ENCODE peak calls at places on chromosomes 13 and 19, in four cellular contexts. Q is PC-3, N is GM20000, Y is MCF 10A. S is an unnamed sample.

GRCh38 chr19:43624933-43625332 is 5.5 kb upstream of the ZNF428 start:
- DNase-seq in Y (peak), N (peak), Q (no peak), S (peak)

GRCh38 chr13:98429977-98430785 is 146.7 kb downstream of the STK24 start:
- DNase-seq in Q (no peak), N (no peak), Y (no peak), S (no peak)

GRCh38 chr13:52026246-52026626 is 1.7 kb downstream of the UTP14C start:
- DNase-seq in Y (no peak), Q (no peak), N (no peak), S (no peak)

GRCh38 chr13:100660761-100661160 is 13.8 kb downstream of the TMTC4 start:
- DNase-seq in N (no peak), Q (no peak), Y (no peak), S (no peak)

GRCh38 chr19:40774916-40775631 is at the start of gene MIA:
- DNase-seq in N (no peak), Q (no peak), Y (no peak), S (no peak)

GRCh38 chr13:41905600-41906254 is 55.2 kb downstream of the VWA8 start:
- DNase-seq in Y (peak), N (peak), Q (peak), S (no peak)

GRCh38 chr13:106656214-106656613 is 88.3 kb upstream of the ARGLU1 start:
- DNase-seq in Q (no peak), N (no peak), Y (no peak), S (no peak)

GRCh38 chr19:35164418-35164817 is 9.9 kb downstream of the FXYD5 start:
- DNase-seq in N (no peak), Y (no peak), Q (no peak), S (no peak)

GRCh38 chr13:44238011-44238421 is 135.6 kb upstream of the SERP2 start:
- DNase-seq in N (no peak), Q (no peak), Y (no peak), S (no peak)

GRCh38 chr13:44197791-44198770 is 175.5 kb upstream of the SERP2 start:
- DNase-seq in Y (no peak), Q (peak), N (peak), S (no peak)

GRCh38 chr13:28652002-28652401 is 6.9 kb upstream of the POMP start:
- DNase-seq in N (no peak), Q (no peak), Y (no peak), S (no peak)

GRCh38 chr13:30395192-30396158 is 26.8 kb upstream of the UBE2L5 start:
- DNase-seq in N (peak), Q (peak), Y (peak), S (peak)

GRCh38 chr19:19386373-19386869 is 19.1 kb upstream of the GATAD2A start:
- DNase-seq in Y (no peak), N (no peak), Q (no peak), S (peak)

GRCh38 chr19:33819496-33819874 is 22.8 kb downstream of the KCTD15 start:
- DNase-seq in Y (no peak), N (peak), Q (no peak), S (no peak)

GRCh38 chr13:113152894-113153809 is 5.3 kb upstream of the PROZ start:
- DNase-seq in Y (no peak), Q (peak), N (peak), S (peak)

GRCh38 chr13:59038824-59039223 is 1124.9 kb downstream of the DIAPH3 start:
- DNase-seq in Y (peak), Q (peak), N (no peak), S (no peak)

GRCh38 chr19:9431475-9431874 is 3.9 kb downstream of the ZNF266 start:
- DNase-seq in Y (peak), Q (peak), N (no peak), S (peak)

GRCh38 chr19:7681336-7682174 is 922 bp downstream of the TRAPPC5 start:
- DNase-seq in Q (peak), N (peak), Y (peak), S (peak)

GRCh38 chr13:82713681-82714405 is 1168.4 kb downstream of the SLITRK1 start:
- DNase-seq in N (no peak), Y (no peak), Q (peak), S (no peak)

GRCh38 chr19:7250951-7251350 is 43.3 kb downstream of the INSR start:
- DNase-seq in Q (no peak), N (no peak), Y (no peak), S (no peak)

GRCh38 chr13:64414381-64414780 is 2815.8 kb downstream of the PCDH9 start:
- DNase-seq in Y (no peak), Q (no peak), N (no peak), S (no peak)

GRCh38 chr13:45575146-45575829 is 40.3 kb downstream of the ERICH6B start:
- DNase-seq in N (no peak), Y (peak), Q (peak), S (no peak)

GRCh38 chr13:44903596-44903995 is 85.7 kb downstream of the NUFIP1 start:
- DNase-seq in Y (no peak), N (no peak), Q (no peak), S (no peak)

GRCh38 chr19:40690699-40691420 is 409 bp upstream of the NUMBL start:
- DNase-seq in N (peak), Q (peak), Y (peak), S (peak)

GRCh38 chr13:102530751-102531150 is 66.0 kb upstream of the TPP2 start:
- DNase-seq in Y (no peak), N (no peak), Q (no peak), S (no peak)

GRCh38 chr13:45385912-45386311 is 32.3 kb downstream of the SLC25A30 start:
- DNase-seq in Q (no peak), Y (no peak), N (no peak), S (no peak)

GRCh38 chr19:53898680-53899341 is 10.3 kb upstream of the CACNG7 start:
- DNase-seq in N (no peak), Q (no peak), Y (no peak), S (no peak)

GRCh38 chr13:35512271-35512920 is 35.9 kb upstream of the MAB21L1 start:
- DNase-seq in N (no peak), Q (peak), Y (peak), S (no peak)

GRCh38 chr13:36887758-36888521 is 32.1 kb downstream of the SMAD9 start:
- DNase-seq in Y (no peak), Q (no peak), N (no peak), S (no peak)

GRCh38 chr13:50124536-50125305 is 109.5 kb downstream of the KCNRG start:
- DNase-seq in Y (peak), Q (peak), N (peak), S (peak)

GRCh38 chr13:99275093-99275469 is 16.9 kb upstream of the GPR18 start:
- DNase-seq in Q (peak), N (no peak), Y (peak), S (no peak)

GRCh38 chr13:99257291-99257690 is 888 bp downstream of the GPR18 start:
- DNase-seq in Q (no peak), N (no peak), Y (no peak), S (no peak)

GRCh38 chr13:79662882-79663281 is 181.9 kb downstream of the NDFIP2 start:
- DNase-seq in Q (peak), N (no peak), Y (no peak), S (no peak)

GRCh38 chr19:41872384-41872774 is 4.7 kb upstream of the CD79A start:
- DNase-seq in N (no peak), Y (peak), Q (no peak), S (no peak)

GRCh38 chr19:8655340-8655709 is 24.9 kb downstream of the NFILZ start:
- DNase-seq in N (no peak), Y (no peak), Q (no peak), S (no peak)

GRCh38 chr19:342801-343421 is 1.7 kb downstream of the MIER2 start:
- DNase-seq in N (no peak), Y (peak), Q (peak), S (no peak)

GRCh38 chr19:42693760-42694350 is 46.4 kb downstream of the PSG3 start:
- DNase-seq in Q (peak), N (peak), Y (peak), S (no peak)

GRCh38 chr19:21109116-21109515 is 27.1 kb downstream of the ZNF714 start:
- DNase-seq in Q (no peak), Y (no peak), N (no peak), S (no peak)

GRCh38 chr19:655691-656090 is 7.3 kb downstream of the RNF126 start:
- DNase-seq in Q (no peak), Y (no peak), N (no peak), S (no peak)

DNA sequence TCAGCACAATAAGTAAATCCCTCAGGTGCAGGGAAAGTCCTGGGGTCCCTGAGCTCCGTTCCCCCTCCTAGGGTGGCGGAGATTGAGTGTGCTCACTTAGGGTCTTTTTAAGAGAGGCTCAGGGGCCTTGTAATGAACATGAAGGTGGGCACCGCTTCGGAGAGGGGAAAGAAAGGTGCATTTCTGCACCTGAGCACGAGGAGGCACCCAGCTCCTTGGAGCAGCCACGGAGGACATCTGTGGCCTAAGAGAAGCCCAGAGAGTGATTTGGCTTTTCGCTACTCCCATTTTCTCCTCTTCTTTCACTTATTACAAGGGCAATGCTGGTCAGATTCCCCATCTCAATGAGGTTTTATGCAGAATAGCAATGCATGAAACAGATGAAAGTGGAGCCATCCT is 86.7 kb upstream of the RAP2A start:
- DNase-seq in Q (no peak), Y (no peak), N (no peak), S (no peak)
- TF ChIP-seq CTCF in Q (no peak), Y (no peak), N (no peak), S (no peak)

GRCh38 chr19:55935206-55935605 is 3.1 kb upstream of the NLRP13 start:
- DNase-seq in N (no peak), Q (no peak), Y (no peak), S (no peak)

GRCh38 chr19:55930996-55931515 is 1.1 kb downstream of the NLRP13 start:
- DNase-seq in Y (no peak), Q (no peak), N (no peak), S (no peak)

GRCh38 chr19:55927991-55928390 is 4.1 kb downstream of the NLRP13 start:
- DNase-seq in Y (no peak), N (no peak), Q (no peak), S (no peak)

GRCh38 chr19:55931936-55932386 is at the start of gene NLRP13:
- DNase-seq in Y (no peak), Q (no peak), N (no peak), S (no peak)
- TF ChIP-seq CTCF in Y (no peak), Q (no peak), N (no peak), S (no peak)

DNA sequence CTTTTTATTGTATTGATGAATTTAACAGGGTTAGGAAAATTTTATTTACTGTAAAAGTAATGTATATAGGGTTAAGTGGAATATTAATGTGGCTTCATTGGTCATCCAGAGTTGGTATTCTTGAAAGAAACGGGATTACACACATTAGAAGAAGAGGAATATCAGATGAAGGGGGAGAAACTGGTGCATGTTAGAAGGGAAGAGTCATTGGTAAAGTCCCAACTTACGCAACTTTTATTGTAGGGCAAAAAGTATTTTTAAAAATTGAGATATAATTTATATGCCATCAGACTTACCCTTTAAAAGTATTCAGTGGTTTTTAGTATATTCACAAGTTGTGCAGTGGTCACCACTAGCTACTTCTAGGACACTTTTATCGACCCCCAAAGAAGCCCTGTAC is 47.3 kb downstream of the DNAJC3 start:
- DNase-seq in Q (no peak), Y (peak), N (no peak), S (no peak)
- TF ChIP-seq CTCF in Q (no peak), Y (no peak), N (no peak), S (no peak)

GRCh38 chr13:48001127-48001881 is at the start of gene SUCLA2:
- DNase-seq in N (peak), Q (peak), Y (peak), S (peak)
- TF ChIP-seq CTCF in N (no peak), Q (no peak), Y (no peak), S (no peak)

GRCh38 chr13:94233831-94234230 is 245.7 kb downstream of the DCT start:
- DNase-seq in Q (no peak), Y (no peak), N (no peak), S (no peak)
- TF ChIP-seq CTCF in Q (no peak), Y (no peak), N (no peak), S (no peak)

DNA sequence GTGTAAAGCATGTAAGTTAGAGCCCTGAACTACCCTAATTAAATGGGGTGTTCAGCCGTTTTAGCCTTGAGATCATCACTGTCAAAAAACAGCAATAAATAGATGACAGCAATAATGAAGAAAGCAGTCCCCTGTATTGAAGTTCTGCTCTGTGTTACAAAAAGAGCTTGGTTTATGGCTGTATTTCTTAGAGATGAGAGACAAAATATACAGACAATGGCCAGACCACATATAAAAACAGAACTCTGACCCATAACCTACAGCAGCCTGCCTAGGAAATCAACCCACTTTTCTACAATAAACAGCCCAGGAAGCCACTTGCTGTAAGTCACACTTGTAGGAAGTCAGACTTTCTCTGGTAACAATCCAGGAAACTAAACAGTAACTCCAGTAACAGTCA is 10.8 kb downstream of the IGFL3 start:
- DNase-seq in Y (no peak), Q (no peak), N (no peak), S (no peak)
- TF ChIP-seq CTCF in Y (no peak), Q (no peak), N (no peak), S (no peak)

GRCh38 chr19:31351212-31352193 is 2.3 kb upstream of the TSHZ3 start:
- DNase-seq in Q (peak), Y (no peak), N (peak), S (no peak)
- TF ChIP-seq CTCF in Q (no peak), Y (no peak), N (no peak), S (no peak)

GRCh38 chr19:10871711-10872550 is 578 bp downstream of the CARM1 start:
- DNase-seq in Q (peak), N (peak), Y (peak), S (peak)
- TF ChIP-seq CTCF in Q (no peak), N (no peak), Y (no peak), S (no peak)

GRCh38 chr13:110600980-110601379 is 14.4 kb upstream of the NAXD start:
- DNase-seq in N (no peak), Y (no peak), Q (no peak), S (no peak)

GRCh38 chr13:110600261-110600819 is 15.0 kb upstream of the NAXD start:
- DNase-seq in Y (no peak), N (no peak), Q (no peak), S (no peak)

GRCh38 chr13:110610955-110611595 is 4.3 kb upstream of the NAXD start:
- DNase-seq in Y (no peak), Q (peak), N (peak), S (no peak)

GRCh38 chr13:110607675-110608224 is 7.6 kb upstream of the NAXD start:
- DNase-seq in Y (no peak), N (peak), Q (no peak), S (no peak)

DNA sequence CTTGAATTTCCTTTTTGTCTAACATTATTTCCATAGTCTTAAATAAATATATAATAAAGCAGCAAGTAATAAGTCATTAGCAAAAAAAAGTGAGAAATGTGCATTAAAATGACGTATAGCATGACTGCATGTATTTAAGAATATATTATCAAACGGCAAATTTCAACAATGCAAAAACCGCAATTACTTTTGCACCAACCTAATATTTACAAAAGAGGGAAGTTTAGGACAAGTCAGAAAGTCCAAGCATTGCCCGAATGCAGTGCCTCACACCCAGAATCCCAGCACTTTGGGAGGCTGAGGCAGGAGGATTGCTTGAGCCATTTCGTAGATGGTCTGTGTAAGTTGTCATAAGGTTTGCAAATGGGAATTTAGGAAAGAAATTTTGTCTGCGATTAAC is 10.2 kb upstream of the NAXD start:
- DNase-seq in Q (no peak), N (no peak), Y (no peak), S (no peak)
- TF ChIP-seq CTCF in Q (no peak), N (no peak), Y (no peak), S (no peak)

DNA sequence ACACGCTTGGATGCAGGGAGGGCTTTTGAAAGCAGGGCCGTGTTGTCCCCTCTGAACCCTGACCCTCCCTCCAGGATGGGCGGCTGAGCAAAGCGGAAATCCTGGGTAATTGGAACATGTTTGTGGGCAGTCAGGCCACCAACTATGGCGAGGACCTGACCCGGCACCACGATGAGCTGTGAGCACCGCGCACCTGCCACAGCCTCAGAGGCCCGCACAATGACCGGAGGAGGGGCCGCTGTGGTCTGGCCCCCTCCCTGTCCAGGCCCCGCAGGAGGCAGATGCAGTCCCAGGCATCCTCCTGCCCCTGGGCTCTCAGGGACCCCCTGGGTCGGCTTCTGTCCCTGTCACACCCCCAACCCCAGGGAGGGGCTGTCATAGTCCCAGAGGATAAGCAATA is 15.2 kb downstream of the RCN3 start:
- DNase-seq in Y (no peak), Q (no peak), N (no peak), S (no peak)
- TF ChIP-seq CTCF in Y (no peak), Q (no peak), N (no peak), S (no peak)